ENCODE peak calls at places on chromosomes 16 and 17, in six cellular contexts. One of them, this sample, is unnamed.
A peak's percentile ranks its signal among the peaks of the same experiment; 100 is the strongest.

GRCh38 chr16:56732832-56733231 is 2.9 kb downstream of the NUP93 start:
- DNase-seq in central memory CD4-positive, alpha-beta T cell: no peak
- DNase-seq in stimulated activated effector memory CD8-positive, alpha-beta T cell treated with anti-CD3 and anti-CD28 coated beads, Interleukin-12 subunit alpha, Interleukin-12 subunit beta, amount 100 ng/mL, for 72 hours: no peak
- DNase-seq in transverse colon: no peak
- DNase-seq in HEK293T: no peak
- DNase-seq in C1 segment of cervical spinal cord: no peak
- DNase-seq in this sample: no peak

GRCh38 chr17:42002792-42003301 is 14.4 kb downstream of the DNAJC7 start:
- DNase-seq in transverse colon: no peak
- DNase-seq in HEK293T: no peak
- DNase-seq in central memory CD4-positive, alpha-beta T cell: no peak
- DNase-seq in stimulated activated effector memory CD8-positive, alpha-beta T cell treated with anti-CD3 and anti-CD28 coated beads, Interleukin-12 subunit alpha, Interleukin-12 subunit beta, amount 100 ng/mL, for 72 hours: no peak
- DNase-seq in C1 segment of cervical spinal cord: no peak
- DNase-seq in this sample: no peak

GRCh38 chr17:43713494-43714162 is 45.0 kb downstream of the SOST start:
- DNase-seq in stimulated activated effector memory CD8-positive, alpha-beta T cell treated with anti-CD3 and anti-CD28 coated beads, Interleukin-12 subunit alpha, Interleukin-12 subunit beta, amount 100 ng/mL, for 72 hours: peak; percentile 17
- DNase-seq in HEK293T: peak; percentile 49
- DNase-seq in transverse colon: no peak
- DNase-seq in central memory CD4-positive, alpha-beta T cell: no peak
- DNase-seq in C1 segment of cervical spinal cord: no peak
- DNase-seq in this sample: no peak

GRCh38 chr17:68290268-68290954 is 516 bp downstream of the SLC16A6 start:
- DNase-seq in HEK293T: peak; percentile 45
- DNase-seq in transverse colon: peak; percentile 54
- DNase-seq in C1 segment of cervical spinal cord: no peak
- DNase-seq in central memory CD4-positive, alpha-beta T cell: peak; percentile 77
- DNase-seq in stimulated activated effector memory CD8-positive, alpha-beta T cell treated with anti-CD3 and anti-CD28 coated beads, Interleukin-12 subunit alpha, Interleukin-12 subunit beta, amount 100 ng/mL, for 72 hours: peak; percentile 18
- DNase-seq in this sample: peak; percentile 65

GRCh38 chr17:77302682-77303081 is 161.9 kb downstream of the SEC14L1 start:
- DNase-seq in central memory CD4-positive, alpha-beta T cell: no peak
- DNase-seq in HEK293T: no peak
- DNase-seq in stimulated activated effector memory CD8-positive, alpha-beta T cell treated with anti-CD3 and anti-CD28 coated beads, Interleukin-12 subunit alpha, Interleukin-12 subunit beta, amount 100 ng/mL, for 72 hours: no peak
- DNase-seq in transverse colon: no peak
- DNase-seq in C1 segment of cervical spinal cord: no peak
- DNase-seq in this sample: no peak

GRCh38 chr17:27338536-27338985 is 44.6 kb downstream of the WSB1 start:
- DNase-seq in transverse colon: no peak
- DNase-seq in HEK293T: no peak
- DNase-seq in central memory CD4-positive, alpha-beta T cell: no peak
- DNase-seq in stimulated activated effector memory CD8-positive, alpha-beta T cell treated with anti-CD3 and anti-CD28 coated beads, Interleukin-12 subunit alpha, Interleukin-12 subunit beta, amount 100 ng/mL, for 72 hours: no peak
- DNase-seq in C1 segment of cervical spinal cord: no peak
- DNase-seq in this sample: no peak

GRCh38 chr17:2202302-2202995 is 101.1 kb downstream of the SMG6 start:
- DNase-seq in transverse colon: no peak
- DNase-seq in C1 segment of cervical spinal cord: no peak
- DNase-seq in stimulated activated effector memory CD8-positive, alpha-beta T cell treated with anti-CD3 and anti-CD28 coated beads, Interleukin-12 subunit alpha, Interleukin-12 subunit beta, amount 100 ng/mL, for 72 hours: no peak
- DNase-seq in central memory CD4-positive, alpha-beta T cell: no peak
- DNase-seq in HEK293T: no peak
- DNase-seq in this sample: no peak

GRCh38 chr16:80693553-80693952 is 110.8 kb downstream of the CDYL2 start:
- DNase-seq in central memory CD4-positive, alpha-beta T cell: no peak
- DNase-seq in transverse colon: no peak
- DNase-seq in C1 segment of cervical spinal cord: no peak
- DNase-seq in HEK293T: no peak
- DNase-seq in stimulated activated effector memory CD8-positive, alpha-beta T cell treated with anti-CD3 and anti-CD28 coated beads, Interleukin-12 subunit alpha, Interleukin-12 subunit beta, amount 100 ng/mL, for 72 hours: no peak
- DNase-seq in this sample: no peak

GRCh38 chr17:36590082-36590481 is 1.6 kb upstream of the DHRS11 start:
- DNase-seq in HEK293T: no peak
- DNase-seq in stimulated activated effector memory CD8-positive, alpha-beta T cell treated with anti-CD3 and anti-CD28 coated beads, Interleukin-12 subunit alpha, Interleukin-12 subunit beta, amount 100 ng/mL, for 72 hours: no peak
- DNase-seq in C1 segment of cervical spinal cord: no peak
- DNase-seq in central memory CD4-positive, alpha-beta T cell: no peak
- DNase-seq in transverse colon: no peak
- DNase-seq in this sample: peak; percentile 93

GRCh38 chr16:12536412-12536746 is 267.3 kb downstream of the CPPED1 start:
- DNase-seq in C1 segment of cervical spinal cord: no peak
- DNase-seq in central memory CD4-positive, alpha-beta T cell: no peak
- DNase-seq in HEK293T: no peak
- DNase-seq in transverse colon: no peak
- DNase-seq in stimulated activated effector memory CD8-positive, alpha-beta T cell treated with anti-CD3 and anti-CD28 coated beads, Interleukin-12 subunit alpha, Interleukin-12 subunit beta, amount 100 ng/mL, for 72 hours: peak; percentile 17
- DNase-seq in this sample: no peak

GRCh38 chr16:9364721-9365693 is 273.6 kb downstream of the HAPSTR1 start:
- DNase-seq in central memory CD4-positive, alpha-beta T cell: no peak
- DNase-seq in HEK293T: no peak
- DNase-seq in stimulated activated effector memory CD8-positive, alpha-beta T cell treated with anti-CD3 and anti-CD28 coated beads, Interleukin-12 subunit alpha, Interleukin-12 subunit beta, amount 100 ng/mL, for 72 hours: no peak
- DNase-seq in transverse colon: peak; percentile 66
- DNase-seq in C1 segment of cervical spinal cord: peak; percentile 28
- DNase-seq in this sample: no peak

This sample was measured in Jurkat, Clone E6-1.